ENCODE peak calls at places on chromosomes 13 and 19, in seven cellular contexts. E, J, M, O, D, N and W are unnamed samples. For H3K4me1, the result is how much of the 10 kb centered on the place peaks cover.

GRCh38 chr13:41564046-41564445 is 106.7 kb downstream of the RGCC start:
- DNase-seq in E (no peak), J (no peak), M (no peak), O (no peak), D (no peak), N (no peak), W (no peak)

GRCh38 chr13:62357887-62358645 is 942.4 kb upstream of the PCDH20 start:
- DNase-seq in E (no peak), J (no peak), M (no peak), O (no peak), D (no peak), N (peak), W (no peak)

GRCh38 chr13:30113983-30114491 is 193.3 kb downstream of the KATNAL1 start:
- DNase-seq in E (no peak), J (no peak), M (no peak), O (no peak), D (no peak), N (no peak), W (no peak)

GRCh38 chr19:56076413-56076998 is 44.6 kb downstream of the ZNF787 start:
- DNase-seq in E (no peak), J (no peak), M (no peak), O (no peak), D (no peak), N (no peak), W (no peak)

GRCh38 chr19:34732548-34733255 is 1.3 kb upstream of the ZNF181 start:
- DNase-seq in E (peak), J (no peak), M (no peak), O (peak), D (no peak), N (no peak), W (peak)

GRCh38 chr19:49689133-49690072 is at the start of gene ADM5:
- DNase-seq in E (no peak), J (no peak), M (peak), O (peak), D (no peak), N (no peak), W (no peak)

GRCh38 chr19:50461066-50461875 is 15.0 kb upstream of the EMC10 start:
- DNase-seq in E (no peak), J (peak), M (peak), O (no peak), D (no peak), N (no peak), W (no peak)

GRCh38 chr13:95254341-95254740 is 46.9 kb downstream of the ABCC4 start:
- DNase-seq in E (no peak), J (no peak), M (no peak), O (no peak), D (no peak), N (no peak), W (no peak)

GRCh38 chr13:89407357-89407756 is 1736.2 kb downstream of the SLITRK5 start:
- DNase-seq in E (no peak), J (no peak), M (no peak), O (no peak), D (no peak), N (no peak), W (no peak)

GRCh38 chr19:48812094-48812929 is 1.5 kb upstream of the BCAT2 start:
- DNase-seq in E (peak), J (peak), M (peak), O (peak), D (peak), N (no peak), W (peak)

GRCh38 chr13:51935326-51936171 is 73.8 kb downstream of the CCDC70 start:
- DNase-seq in E (no peak), J (no peak), M (no peak), O (no peak), D (no peak), N (no peak), W (no peak)

GRCh38 chr13:74987124-74987690 is 494.8 kb downstream of the TBC1D4 start:
- DNase-seq in E (no peak), J (no peak), M (no peak), O (no peak), D (no peak), N (no peak), W (no peak)

GRCh38 chr13:20125129-20125782 is 35.6 kb downstream of the GJA3 start:
- DNase-seq in E (no peak), J (no peak), M (no peak), O (no peak), D (no peak), N (no peak), W (no peak)

GRCh38 chr13:98142427-98143156 is at the start of gene FARP1:
- DNase-seq in E (peak), J (peak), M (peak), O (peak), D (no peak), N (no peak), W (peak)

GRCh38 chr19:9735986-9736385 is 32.6 kb downstream of the ZNF846 start:
- DNase-seq in E (no peak), J (no peak), M (no peak), O (no peak), D (no peak), N (no peak), W (no peak)

GRCh38 chr19:45764487-45764886 is 4.6 kb downstream of the SIX5 start:
- DNase-seq in E (no peak), J (no peak), M (no peak), O (no peak), D (no peak), N (no peak), W (no peak)

GRCh38 chr13:52387721-52388120 is 18.3 kb downstream of the THSD1 start:
- DNase-seq in E (no peak), J (no peak), M (no peak), O (no peak), D (no peak), N (no peak), W (no peak)

GRCh38 chr13:63190219-63190618 is 1774.6 kb upstream of the PCDH20 start:
- DNase-seq in E (no peak), J (no peak), M (no peak), O (no peak), D (no peak), N (no peak), W (no peak)

GRCh38 chr19:46616631-46617322 is 8.1 kb downstream of the PTGIR start:
- DNase-seq in E (peak), J (no peak), M (peak), O (no peak), D (no peak), N (no peak), W (no peak)

GRCh38 chr13:110771194-110771593 is 57.7 kb downstream of the ING1 start:
- DNase-seq in E (no peak), J (no peak), M (no peak), O (peak), D (no peak), N (no peak), W (no peak)

GRCh38 chr19:50053119-50053518 is 27.3 kb downstream of the ZNF473 start:
- DNase-seq in E (no peak), J (no peak), M (no peak), O (no peak), D (no peak), N (no peak), W (no peak)

GRCh38 chr13:40562975-40563349 is 103.5 kb downstream of the FOXO1 start:
- DNase-seq in E (no peak), J (no peak), M (no peak), O (no peak), D (no peak), N (no peak), W (no peak)
- H3K4me1 ChIP-seq in E (under half), J (under half), M (under half), O (under half), D (under half), N (under half), W (under half)

DNA sequence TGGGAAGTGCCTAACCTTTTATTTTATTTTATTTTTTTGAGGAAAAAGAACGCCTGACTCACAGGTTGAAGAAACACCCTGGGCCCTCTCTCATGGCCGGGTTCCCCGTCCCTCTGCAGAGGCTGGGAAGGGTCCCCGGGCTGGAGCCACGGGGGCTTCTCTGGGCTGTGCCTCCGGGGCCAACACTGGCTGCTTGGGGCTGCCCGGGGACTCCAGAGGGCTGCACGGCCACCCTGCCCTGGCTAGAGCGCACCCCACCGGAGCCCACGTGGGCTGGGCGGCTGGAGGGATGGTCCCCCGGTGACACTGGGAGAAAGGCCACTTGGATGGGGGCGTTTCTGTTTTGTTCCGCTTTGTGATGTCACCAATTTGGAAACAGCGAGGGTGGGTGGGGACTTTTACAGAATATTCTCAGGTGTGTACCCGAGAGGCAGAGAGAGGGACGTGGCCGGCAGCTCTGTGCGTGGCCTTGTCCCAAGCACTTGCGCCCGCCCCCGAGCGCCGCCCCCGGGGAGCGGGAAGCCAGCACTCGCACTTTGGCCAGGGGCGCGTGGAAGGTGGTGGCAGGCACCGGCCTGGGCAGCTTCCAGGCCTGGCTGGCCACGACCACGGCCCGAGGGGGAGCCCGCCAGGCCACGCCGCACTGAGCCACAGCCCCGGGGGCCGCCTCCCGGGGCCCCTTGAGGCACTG is 13.9 kb upstream of the GNA15 start:
- DNase-seq in E (peak), J (no peak), M (no peak), O (no peak), D (no peak), N (no peak), W (no peak)
- H3K4me1 ChIP-seq in E (under half), J (under half), M (under half), O (under half), D (under half), N (under half), W (under half)

DNA sequence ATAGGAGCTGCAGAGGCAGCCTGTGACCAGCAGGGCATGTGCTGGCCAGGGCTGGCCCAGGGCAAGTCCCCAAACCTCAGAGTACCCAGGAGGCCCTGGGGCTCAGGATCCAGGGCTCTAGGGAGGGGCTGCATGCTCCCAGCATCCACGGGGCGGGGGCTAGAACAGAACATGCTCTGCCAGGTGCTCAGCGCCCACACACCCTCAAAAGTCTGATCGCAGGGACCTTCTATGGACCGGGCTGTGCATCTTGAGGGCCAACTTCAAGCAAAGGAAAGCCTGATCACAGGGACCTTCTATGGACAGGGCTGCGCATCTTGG is 33.5 kb downstream of the ELL start:
- DNase-seq in E (no peak), J (peak), M (no peak), O (no peak), D (no peak), N (no peak), W (no peak)
- H3K4me1 ChIP-seq in E (half or more), J (under half), M (half or more), O (under half), D (half or more), N (under half), W (under half)

DNA sequence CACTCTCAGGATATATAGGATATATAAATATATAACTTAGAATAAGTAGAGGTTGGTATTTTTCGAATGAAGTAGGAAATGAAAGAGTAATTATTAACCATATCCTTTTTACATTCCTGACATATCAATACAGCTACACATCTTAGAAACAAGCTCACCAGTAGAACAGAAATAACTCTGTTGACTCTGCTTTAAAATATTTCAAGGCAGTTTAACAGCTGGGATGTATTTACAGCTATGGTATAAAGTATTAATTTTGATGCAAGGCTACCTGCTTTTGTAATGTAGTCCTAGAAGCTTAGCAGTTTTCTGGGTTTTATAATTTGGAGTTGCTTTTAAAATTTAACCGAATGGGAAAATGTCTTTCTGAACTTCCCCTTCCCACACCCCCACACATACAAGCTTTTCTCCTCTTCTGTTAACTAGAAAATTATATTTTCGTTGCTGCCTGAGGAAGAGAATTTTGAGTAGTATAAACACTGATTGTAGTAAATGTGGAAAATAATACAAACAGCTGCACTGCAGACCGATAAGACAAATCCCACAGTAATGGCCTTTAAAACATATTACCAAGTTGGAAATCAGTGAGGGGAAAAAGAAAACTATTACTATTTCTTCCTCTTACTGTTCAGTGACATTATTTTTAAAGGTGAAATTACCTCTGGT is 147.7 kb downstream of the GGACT start:
- DNase-seq in E (no peak), J (peak), M (no peak), O (no peak), D (no peak), N (no peak), W (no peak)
- H3K4me1 ChIP-seq in E (under half), J (under half), M (under half), O (under half), D (under half), N (under half), W (under half)

GRCh38 chr19:2540646-2541454 is 64.9 kb downstream of the GADD45B start:
- DNase-seq in E (peak), J (peak), M (peak), O (peak), D (peak), N (peak), W (no peak)
- H3K4me1 ChIP-seq in E (under half), J (half or more), M (half or more), O (under half), D (under half), N (under half), W (half or more)

GRCh38 chr19:11383706-11384048 is 437 bp downstream of the EPOR start:
- DNase-seq in E (no peak), J (no peak), M (no peak), O (no peak), D (no peak), N (no peak), W (no peak)
- H3K4me1 ChIP-seq in E (under half), J (under half), M (under half), O (under half), D (under half), N (under half), W (under half)